ENCODE peak calls at places on chromosomes 4 and X, in five cellular contexts. E, Z, M, Y and R are unnamed samples.

GRCh38 chr4:144647095-144647959 is 1.4 kb downstream of the HHIP start:
- DNase-seq in E (no peak), Z (no peak), M (peak; percentile 77), Y (peak; percentile 55), R (peak; percentile 38)

GRCh38 chrX:11770320-11770719 is 12.3 kb downstream of the MSL3 start:
- DNase-seq in E (peak; percentile 21), Z (no peak), M (peak; percentile 71), Y (peak; percentile 25), R (peak; percentile 53)

GRCh38 chrX:55648434-55648833 is 25.2 kb downstream of the FOXR2 start:
- DNase-seq in E (no peak), Z (no peak), M (no peak), Y (no peak), R (no peak)

GRCh38 chr4:35538807-35539206 is 705.5 kb downstream of the ARAP2 start:
- DNase-seq in E (no peak), Z (no peak), M (peak; percentile 1), Y (no peak), R (no peak)

GRCh38 chr4:184792334-184792733 is 33.4 kb downstream of the ACSL1 start:
- DNase-seq in E (no peak), Z (no peak), M (peak; percentile 82), Y (peak; percentile 38), R (no peak)

GRCh38 chr4:167238226-167238625 is 3.9 kb upstream of the SPOCK3 start:
- DNase-seq in E (no peak), Z (no peak), M (no peak), Y (no peak), R (no peak)

GRCh38 chrX:56729152-56729557 is at the start of gene NBDY:
- DNase-seq in E (peak; percentile 24), Z (no peak), M (peak; percentile 55), Y (peak; percentile 31), R (peak; percentile 46)

GRCh38 chrX:18702362-18703195 is 4.9 kb upstream of the PPEF1 start:
- DNase-seq in E (peak; percentile 6), Z (no peak), M (peak; percentile 59), Y (peak; percentile 36), R (peak; percentile 17)

GRCh38 chrX:154719132-154719675 is 31.7 kb downstream of the GAB3 start:
- DNase-seq in E (peak; percentile 73), Z (no peak), M (peak; percentile 78), Y (peak; percentile 81), R (peak; percentile 40)

GRCh38 chrX:40176979-40177430 is 79.2 kb upstream of the BCOR start:
- DNase-seq in E (no peak), Z (no peak), M (peak; percentile 64), Y (no peak), R (no peak)

GRCh38 chrX:110204986-110205385 is 112.9 kb downstream of the AMMECR1 start:
- DNase-seq in E (peak; percentile 70), Z (no peak), M (peak; percentile 77), Y (peak; percentile 82), R (peak; percentile 65)

GRCh38 chrX:73728518-73729023 is 165.6 kb downstream of the CHIC1 start:
- DNase-seq in E (no peak), Z (no peak), M (no peak), Y (no peak), R (no peak)

GRCh38 chrX:43845776-43846175 is 36.5 kb downstream of the MAOB start:
- DNase-seq in E (no peak), Z (no peak), M (no peak), Y (no peak), R (no peak)

GRCh38 chr4:124631760-124632159 is 80.8 kb downstream of the ANKRD50 start:
- DNase-seq in E (peak; percentile 98), Z (no peak), M (peak; percentile 96), Y (peak; percentile 98), R (peak; percentile 97)

GRCh38 chr4:183848762-183849161 is 56.3 kb upstream of the STOX2 start:
- DNase-seq in E (no peak), Z (no peak), M (no peak), Y (no peak), R (no peak)

GRCh38 chrX:460823-461640 is 74.3 kb upstream of the PPP2R3B start:
- DNase-seq in E (no peak), Z (no peak), M (no peak), Y (no peak), R (no peak)

GRCh38 chr4:31366041-31366440 is 645.9 kb downstream of the PCDH7 start:
- DNase-seq in E (no peak), Z (no peak), M (peak; percentile 54), Y (peak; percentile 55), R (no peak)

GRCh38 chr4:160182727-160183126 is 1079.8 kb downstream of the RAPGEF2 start:
- DNase-seq in E (no peak), Z (no peak), M (no peak), Y (no peak), R (no peak)

GRCh38 chr4:89438102-89438831 is 130.7 kb upstream of the GPRIN3 start:
- DNase-seq in E (peak; percentile 28), Z (no peak), M (peak; percentile 63), Y (no peak), R (peak; percentile 41)

GRCh38 chr4:68490826-68491457 is 43.7 kb downstream of the TMPRSS11E start:
- DNase-seq in E (no peak), Z (no peak), M (peak; percentile 16), Y (no peak), R (no peak)

GRCh38 chr4:98166025-98166730 is 22.9 kb upstream of the STPG2 start:
- DNase-seq in E (peak; percentile 2), Z (no peak), M (peak; percentile 4), Y (peak; percentile 12), R (peak; percentile 21)